ENCODE peak calls at places on chromosomes 12 and 14, in eight cellular contexts. L, O, Y, M, D, S, X and H are unnamed samples.

GRCh38 chr12:47601071-47601470 is 104.8 kb downstream of the RPAP3 start:
- DNase-seq in L (no peak), O (no peak), Y (no peak), M (no peak), D (no peak), S (no peak), X (no peak), H (no peak)

GRCh38 chr12:42129595-42130204 is 15.0 kb downstream of the GXYLT1 start:
- DNase-seq in L (no peak), O (no peak), Y (peak), M (peak), D (no peak), S (peak), X (peak), H (peak)

GRCh38 chr14:24321212-24321975 is 10.1 kb downstream of the LTB4R start:
- DNase-seq in L (no peak), O (no peak), Y (no peak), M (no peak), D (no peak), S (no peak), X (no peak), H (no peak)

GRCh38 chr12:52579468-52580450 is 6.1 kb upstream of the KRT74 start:
- DNase-seq in L (no peak), O (no peak), Y (no peak), M (no peak), D (no peak), S (no peak), X (no peak), H (no peak)

GRCh38 chr12:92312463-92312970 is 166.9 kb upstream of the BTG1 start:
- DNase-seq in L (no peak), O (no peak), Y (no peak), M (no peak), D (no peak), S (no peak), X (no peak), H (no peak)

GRCh38 chr12:115421350-115421749 is 737.4 kb upstream of the TBX3 start:
- DNase-seq in L (no peak), O (no peak), Y (no peak), M (no peak), D (no peak), S (no peak), X (no peak), H (no peak)

GRCh38 chr12:132831771-132832170 is 3.1 kb upstream of the GOLGA3 start:
- DNase-seq in L (no peak), O (no peak), Y (no peak), M (no peak), D (no peak), S (no peak), X (no peak), H (no peak)

GRCh38 chr14:66231823-66232222 is 254.3 kb upstream of the CCDC196 start:
- DNase-seq in L (no peak), O (no peak), Y (no peak), M (no peak), D (no peak), S (no peak), X (no peak), H (no peak)

GRCh38 chr12:124098101-124098757 is 125.2 kb downstream of the ZNF664 start:
- DNase-seq in L (no peak), O (no peak), Y (no peak), M (no peak), D (no peak), S (no peak), X (no peak), H (no peak)

GRCh38 chr12:10163084-10163483 is 8.8 kb downstream of the OLR1 start:
- DNase-seq in L (no peak), O (no peak), Y (no peak), M (no peak), D (no peak), S (no peak), X (no peak), H (no peak)

GRCh38 chr12:24062642-24063245 is 113.3 kb upstream of the SOX5 start:
- DNase-seq in L (no peak), O (no peak), Y (no peak), M (no peak), D (no peak), S (no peak), X (no peak), H (no peak)

GRCh38 chr12:120914794-120915193 is 10.6 kb upstream of the SPPL3 start:
- DNase-seq in L (no peak), O (no peak), Y (no peak), M (no peak), D (no peak), S (no peak), X (peak), H (no peak)

GRCh38 chr12:6336859-6337744 is 4.8 kb downstream of the TNFRSF1A start:
- DNase-seq in L (no peak), O (no peak), Y (no peak), M (no peak), D (peak), S (no peak), X (no peak), H (peak)

GRCh38 chr14:80942158-80942738 is 710 bp upstream of the CEP128 start:
- DNase-seq in L (no peak), O (no peak), Y (no peak), M (no peak), D (no peak), S (no peak), X (no peak), H (no peak)

GRCh38 chr14:80941241-80942157 is at the start of gene CEP128:
- DNase-seq in L (peak), O (peak), Y (peak), M (peak), D (peak), S (peak), X (peak), H (peak)

GRCh38 chr14:80944861-80945617 is 3.5 kb upstream of the CEP128 start:
- DNase-seq in L (no peak), O (no peak), Y (no peak), M (no peak), D (no peak), S (no peak), X (no peak), H (no peak)

DNA sequence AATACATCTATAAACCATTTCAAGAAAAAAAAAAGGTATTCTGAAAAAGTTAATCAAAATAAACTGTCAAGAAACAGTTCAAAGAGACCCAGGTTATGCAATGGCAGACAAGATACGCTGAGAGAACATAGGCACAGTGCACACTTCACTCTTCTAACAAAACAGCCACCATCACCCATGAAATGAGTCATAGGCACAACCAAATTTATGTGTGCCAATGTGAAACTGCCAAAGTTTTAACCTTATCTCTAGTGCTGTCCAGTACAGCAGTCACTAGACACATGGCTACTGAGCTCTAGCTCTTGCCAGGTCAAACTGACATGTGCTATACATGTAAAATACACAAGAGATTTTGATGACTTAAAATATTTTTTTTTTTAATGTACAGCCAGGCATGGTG is 1.4 kb downstream of the CEP128 start:
- DNase-seq in L (no peak), O (no peak), Y (no peak), M (no peak), D (no peak), S (no peak), X (no peak), H (no peak)
- H3K4me3 ChIP-seq in L (no peak), O (no peak), Y (no peak), M (no peak), D (no peak), S (no peak), X (no peak), H (no peak)

GRCh38 chr12:26122681-26123481 is 2.0 kb downstream of the BHLHE41 start:
- DNase-seq in L (peak), O (peak), Y (peak), M (peak), D (peak), S (peak), X (peak), H (peak)
- TF ChIP-seq CTCF in L (no peak), O (no peak), Y (no peak), M (peak), D (no peak), S (peak), X (no peak), H (no peak)

GRCh38 chr14:75264036-75264435 is 14.6 kb upstream of the FOS start:
- DNase-seq in L (no peak), O (no peak), Y (no peak), M (no peak), D (no peak), S (no peak), X (peak), H (no peak)
- TF ChIP-seq POLR2A in L (no peak), O (no peak), Y (no peak), M (no peak), D (no peak), S (no peak), X (no peak), H (no peak)

DNA sequence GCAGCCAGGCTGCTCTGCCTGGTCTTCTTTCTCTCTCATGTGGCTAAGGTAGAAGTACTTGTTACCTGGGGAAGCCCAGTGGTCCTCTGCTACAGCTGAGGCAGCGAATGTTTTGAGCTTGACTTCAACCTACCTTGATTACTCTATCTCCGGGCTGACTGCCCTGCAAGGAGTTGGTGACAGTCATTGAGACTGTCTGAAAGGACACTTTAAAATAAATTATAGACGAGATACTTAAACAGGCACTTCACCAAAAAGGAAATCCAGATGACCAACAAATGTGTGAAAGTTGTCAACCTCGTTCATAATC is 474 bp upstream of the CIT start:
- DNase-seq in L (no peak), O (no peak), Y (no peak), M (no peak), D (no peak), S (no peak), X (no peak), H (no peak)
- H3K4me3 ChIP-seq in L (peak), O (peak), Y (no peak), M (peak), D (no peak), S (peak), X (no peak), H (peak)

DNA sequence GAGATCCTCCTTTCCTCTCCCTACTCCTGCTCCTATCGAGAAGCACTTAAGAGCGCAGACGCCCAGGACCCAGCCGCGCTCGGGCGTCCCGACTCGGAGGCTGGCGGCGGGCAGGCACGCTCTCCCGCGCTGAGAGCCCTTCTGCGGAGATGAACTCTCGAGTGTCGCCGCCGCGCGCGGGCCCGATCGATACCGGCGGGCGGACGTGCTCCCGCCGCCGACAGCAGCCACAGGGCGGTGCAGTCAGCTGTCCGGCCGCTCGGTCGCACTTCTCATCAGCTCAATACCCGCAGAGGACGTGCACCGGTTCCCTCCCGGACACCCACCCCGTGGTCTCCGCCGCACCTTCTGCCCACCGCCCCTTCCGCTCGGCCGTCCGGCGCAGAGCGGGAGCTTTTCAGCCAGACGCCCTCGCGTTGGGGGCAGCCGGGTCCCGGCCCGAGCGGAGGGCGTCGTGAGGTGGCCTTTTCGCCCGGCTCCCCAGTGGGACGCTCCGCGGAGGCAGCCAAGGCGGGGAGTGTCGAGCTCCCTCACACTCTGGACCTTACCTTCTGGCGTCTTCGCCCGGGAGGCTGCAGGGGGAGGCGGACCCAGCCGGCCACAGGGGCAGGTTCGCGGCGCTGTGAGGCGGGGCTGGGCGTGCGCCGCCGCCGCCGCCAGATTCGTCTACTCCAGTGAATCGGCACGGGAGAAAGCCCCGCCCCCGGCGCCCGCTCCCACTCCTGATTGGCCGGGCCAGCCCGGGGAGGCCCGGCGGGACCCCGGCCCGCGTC is 421 bp upstream of the INSM2 start:
- DNase-seq in L (peak), O (peak), Y (peak), M (peak), D (peak), S (peak), X (peak), H (peak)
- TF ChIP-seq CTCF in L (no peak), O (no peak), Y (no peak), M (no peak), D (peak), S (no peak), X (no peak), H (no peak)

GRCh38 chr12:48957141-48958048 is at the start of gene ARF3:
- DNase-seq in L (peak), O (peak), Y (peak), M (peak), D (peak), S (peak), X (peak), H (peak)
- TF ChIP-seq POLR2A in L (peak), O (no peak), Y (peak), M (peak), D (peak), S (peak), X (no peak), H (peak)